ENCODE peak calls at places on chromosomes 1 and 21, in nine cellular contexts. One of them, this sample, is unnamed.

GRCh38 chr1:160640359-160641123 is 6.3 kb downstream of the SLAMF1 start:
- DNase-seq in CD4-positive, CD25-positive, alpha-beta regulatory T cell: peak; percentile 81
- DNase-seq in pancreas: no peak
- DNase-seq in SJSA1: no peak
- DNase-seq in CD8-positive, alpha-beta memory T cell: no peak
- DNase-seq in BE2C: no peak
- DNase-seq in NT2/D1: no peak
- DNase-seq in iPS DF 6.9: no peak
- DNase-seq in SJCRH30: no peak
- DNase-seq in this sample: no peak

GRCh38 chr21:46667735-46668380 is 32.4 kb downstream of the PRMT2 start:
- DNase-seq in SJSA1: no peak
- DNase-seq in CD8-positive, alpha-beta memory T cell: no peak
- DNase-seq in iPS DF 6.9: no peak
- DNase-seq in BE2C: peak; percentile 43
- DNase-seq in SJCRH30: no peak
- DNase-seq in CD4-positive, CD25-positive, alpha-beta regulatory T cell: peak; percentile 40
- DNase-seq in pancreas: no peak
- DNase-seq in NT2/D1: peak; percentile 46
- DNase-seq in this sample: no peak

GRCh38 chr1:61183471-61184034 is 101.2 kb downstream of the NFIA start:
- DNase-seq in iPS DF 6.9: no peak
- DNase-seq in SJSA1: no peak
- DNase-seq in pancreas: peak; percentile 63
- DNase-seq in CD4-positive, CD25-positive, alpha-beta regulatory T cell: no peak
- DNase-seq in CD8-positive, alpha-beta memory T cell: no peak
- DNase-seq in BE2C: peak; percentile 10
- DNase-seq in SJCRH30: peak; percentile 55
- DNase-seq in NT2/D1: no peak
- DNase-seq in this sample: no peak

GRCh38 chr1:50742523-50742922 is 217.5 kb downstream of the FAF1 start:
- DNase-seq in CD4-positive, CD25-positive, alpha-beta regulatory T cell: no peak
- DNase-seq in BE2C: no peak
- DNase-seq in iPS DF 6.9: no peak
- DNase-seq in pancreas: no peak
- DNase-seq in SJSA1: no peak
- DNase-seq in CD8-positive, alpha-beta memory T cell: no peak
- DNase-seq in NT2/D1: no peak
- DNase-seq in SJCRH30: no peak
- DNase-seq in this sample: no peak

GRCh38 chr21:34083357-34083756 is 10.0 kb downstream of the MRPS6 start:
- DNase-seq in SJCRH30: no peak
- DNase-seq in CD8-positive, alpha-beta memory T cell: no peak
- DNase-seq in iPS DF 6.9: no peak
- DNase-seq in pancreas: no peak
- DNase-seq in NT2/D1: no peak
- DNase-seq in SJSA1: no peak
- DNase-seq in BE2C: no peak
- DNase-seq in CD4-positive, CD25-positive, alpha-beta regulatory T cell: no peak
- DNase-seq in this sample: no peak

GRCh38 chr1:53160924-53161378 is 18.5 kb upstream of the SLC1A7 start:
- DNase-seq in NT2/D1: no peak
- DNase-seq in SJCRH30: no peak
- DNase-seq in BE2C: no peak
- DNase-seq in CD8-positive, alpha-beta memory T cell: no peak
- DNase-seq in CD4-positive, CD25-positive, alpha-beta regulatory T cell: no peak
- DNase-seq in pancreas: no peak
- DNase-seq in iPS DF 6.9: no peak
- DNase-seq in SJSA1: no peak
- DNase-seq in this sample: no peak

GRCh38 chr1:2391034-2391384 is 345 bp downstream of the MORN1 start:
- DNase-seq in NT2/D1: no peak
- DNase-seq in iPS DF 6.9: no peak
- DNase-seq in CD8-positive, alpha-beta memory T cell: no peak
- DNase-seq in BE2C: no peak
- DNase-seq in CD4-positive, CD25-positive, alpha-beta regulatory T cell: peak; percentile 19
- DNase-seq in SJCRH30: no peak
- DNase-seq in pancreas: peak; percentile 66
- DNase-seq in SJSA1: no peak
- DNase-seq in this sample: no peak

GRCh38 chr1:154808909-154809262 is 61.2 kb downstream of the KCNN3 start:
- DNase-seq in pancreas: no peak
- DNase-seq in CD8-positive, alpha-beta memory T cell: no peak
- DNase-seq in SJSA1: no peak
- DNase-seq in NT2/D1: no peak
- DNase-seq in BE2C: peak; percentile 76
- DNase-seq in SJCRH30: peak; percentile 73
- DNase-seq in iPS DF 6.9: no peak
- DNase-seq in CD4-positive, CD25-positive, alpha-beta regulatory T cell: no peak
- DNase-seq in this sample: no peak

DNA sequence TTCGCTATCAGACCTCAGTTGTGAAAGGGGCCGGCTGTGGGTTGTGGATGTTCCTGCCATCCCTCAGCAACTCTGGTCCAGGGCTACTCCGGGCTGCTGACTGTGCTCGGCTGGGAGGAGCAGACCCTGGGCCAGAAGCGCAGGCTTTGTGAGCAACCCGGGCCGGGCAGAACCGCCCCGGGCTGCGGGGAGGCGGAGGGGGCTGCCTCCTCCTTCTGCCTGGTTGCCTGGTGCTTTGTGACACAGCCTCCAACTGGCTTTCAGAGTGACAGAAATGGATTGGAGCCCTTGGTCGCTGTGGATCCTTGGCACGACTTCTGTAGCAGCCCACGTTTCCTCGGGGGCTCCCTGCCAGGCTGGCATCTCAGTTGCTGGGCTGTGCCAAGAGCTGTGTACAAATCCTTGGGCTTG is 10.0 kb downstream of the DRAXIN start:
- DNase-seq in CD4-positive, CD25-positive, alpha-beta regulatory T cell: no peak
- DNase-seq in CD8-positive, alpha-beta memory T cell: no peak
- DNase-seq in SJSA1: no peak
- DNase-seq in iPS DF 6.9: no peak
- DNase-seq in NT2/D1: no peak
- DNase-seq in SJCRH30: peak; percentile 39
- DNase-seq in BE2C: no peak
- DNase-seq in pancreas: no peak
- DNase-seq in this sample: no peak
- H3K27me3 ChIP-seq in CD4-positive, CD25-positive, alpha-beta regulatory T cell: no peaks in the 10 kb centered on the region
- H3K27me3 ChIP-seq in CD8-positive, alpha-beta memory T cell: no peaks in the 10 kb centered on the region
- H3K27me3 ChIP-seq in SJSA1: peaks cover 30% of the 10 kb centered on the region
- H3K27me3 ChIP-seq in iPS DF 6.9: no peaks in the 10 kb centered on the region
- H3K27me3 ChIP-seq in NT2/D1: no peaks in the 10 kb centered on the region
- H3K27me3 ChIP-seq in SJCRH30: no peaks in the 10 kb centered on the region
- H3K27me3 ChIP-seq in BE2C: no peaks in the 10 kb centered on the region
- H3K27me3 ChIP-seq in pancreas: no peaks in the 10 kb centered on the region
- H3K27me3 ChIP-seq in this sample: peaks cover 21% of the 10 kb centered on the region

GRCh38 chr1:193189442-193190095 is 3.2 kb upstream of the B3GALT2 start:
- DNase-seq in BE2C: no peak
- DNase-seq in SJSA1: no peak
- DNase-seq in iPS DF 6.9: no peak
- DNase-seq in NT2/D1: no peak
- DNase-seq in CD4-positive, CD25-positive, alpha-beta regulatory T cell: no peak
- DNase-seq in SJCRH30: no peak
- DNase-seq in pancreas: no peak
- DNase-seq in CD8-positive, alpha-beta memory T cell: no peak
- DNase-seq in this sample: no peak

GRCh38 chr1:193185861-193186714 is at the start of gene B3GALT2:
- DNase-seq in pancreas: no peak
- DNase-seq in CD8-positive, alpha-beta memory T cell: peak; percentile 24
- DNase-seq in SJCRH30: peak; percentile 58
- DNase-seq in iPS DF 6.9: no peak
- DNase-seq in NT2/D1: no peak
- DNase-seq in SJSA1: no peak
- DNase-seq in BE2C: peak; percentile 54
- DNase-seq in CD4-positive, CD25-positive, alpha-beta regulatory T cell: peak; percentile 23
- DNase-seq in this sample: no peak

GRCh38 chr1:193184776-193185175 is 1.6 kb downstream of the B3GALT2 start:
- DNase-seq in CD4-positive, CD25-positive, alpha-beta regulatory T cell: no peak
- DNase-seq in BE2C: no peak
- DNase-seq in CD8-positive, alpha-beta memory T cell: no peak
- DNase-seq in pancreas: no peak
- DNase-seq in SJSA1: no peak
- DNase-seq in SJCRH30: no peak
- DNase-seq in NT2/D1: no peak
- DNase-seq in iPS DF 6.9: no peak
- DNase-seq in this sample: no peak

GRCh38 chr1:193185206-193185605 is 1.2 kb downstream of the B3GALT2 start:
- DNase-seq in NT2/D1: no peak
- DNase-seq in pancreas: no peak
- DNase-seq in CD4-positive, CD25-positive, alpha-beta regulatory T cell: no peak
- DNase-seq in SJCRH30: no peak
- DNase-seq in SJSA1: no peak
- DNase-seq in iPS DF 6.9: no peak
- DNase-seq in BE2C: no peak
- DNase-seq in CD8-positive, alpha-beta memory T cell: no peak
- DNase-seq in this sample: no peak

DNA sequence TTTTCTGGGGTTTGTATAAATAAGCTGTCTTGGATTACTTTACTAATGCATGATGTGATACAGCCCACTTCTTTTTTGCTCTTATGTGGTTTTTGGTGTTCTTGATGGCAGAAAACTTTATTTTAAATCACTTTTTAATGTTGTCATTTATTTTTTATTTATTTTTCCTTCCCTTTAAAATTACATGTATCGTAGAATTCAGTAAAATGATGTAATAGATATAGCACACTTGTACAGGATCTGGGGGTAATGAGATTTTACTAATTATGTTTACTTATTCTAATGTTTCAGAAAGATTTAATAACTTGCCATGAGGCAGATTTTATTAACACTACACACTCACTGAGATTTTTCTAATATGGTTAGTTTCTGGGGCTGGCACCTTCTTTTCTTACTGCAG is 701 bp upstream of the B3GALT2 start:
- DNase-seq in BE2C: no peak
- DNase-seq in pancreas: no peak
- DNase-seq in iPS DF 6.9: no peak
- DNase-seq in NT2/D1: no peak
- DNase-seq in CD8-positive, alpha-beta memory T cell: no peak
- DNase-seq in SJCRH30: no peak
- DNase-seq in SJSA1: no peak
- DNase-seq in CD4-positive, CD25-positive, alpha-beta regulatory T cell: no peak
- DNase-seq in this sample: no peak
- H3K27me3 ChIP-seq in BE2C: no peaks in the 10 kb centered on the region
- H3K27me3 ChIP-seq in pancreas: no peaks in the 10 kb centered on the region
- H3K27me3 ChIP-seq in iPS DF 6.9: no peaks in the 10 kb centered on the region
- H3K27me3 ChIP-seq in NT2/D1: no peaks in the 10 kb centered on the region
- H3K27me3 ChIP-seq in CD8-positive, alpha-beta memory T cell: no peaks in the 10 kb centered on the region
- H3K27me3 ChIP-seq in SJCRH30: no peaks in the 10 kb centered on the region
- H3K27me3 ChIP-seq in SJSA1: no peaks in the 10 kb centered on the region
- H3K27me3 ChIP-seq in CD4-positive, CD25-positive, alpha-beta regulatory T cell: no peaks in the 10 kb centered on the region
- H3K27me3 ChIP-seq in this sample: no peaks in the 10 kb centered on the region

GRCh38 chr1:36591278-36591677 is 108.6 kb upstream of the CSF3R start:
- DNase-seq in SJCRH30: no peak
- DNase-seq in BE2C: no peak
- DNase-seq in pancreas: no peak
- DNase-seq in CD8-positive, alpha-beta memory T cell: no peak
- DNase-seq in NT2/D1: no peak
- DNase-seq in iPS DF 6.9: no peak
- DNase-seq in SJSA1: no peak
- DNase-seq in CD4-positive, CD25-positive, alpha-beta regulatory T cell: no peak
- DNase-seq in this sample: no peak

GRCh38 chr1:36586146-36586545 is 103.4 kb upstream of the CSF3R start:
- DNase-seq in CD8-positive, alpha-beta memory T cell: no peak
- DNase-seq in CD4-positive, CD25-positive, alpha-beta regulatory T cell: no peak
- DNase-seq in BE2C: no peak
- DNase-seq in NT2/D1: no peak
- DNase-seq in iPS DF 6.9: no peak
- DNase-seq in pancreas: no peak
- DNase-seq in SJCRH30: no peak
- DNase-seq in SJSA1: no peak
- DNase-seq in this sample: no peak

GRCh38 chr1:36584874-36585759 is 102.4 kb upstream of the CSF3R start:
- DNase-seq in CD8-positive, alpha-beta memory T cell: no peak
- DNase-seq in BE2C: peak; percentile 32
- DNase-seq in pancreas: no peak
- DNase-seq in CD4-positive, CD25-positive, alpha-beta regulatory T cell: no peak
- DNase-seq in SJCRH30: no peak
- DNase-seq in iPS DF 6.9: no peak
- DNase-seq in NT2/D1: no peak
- DNase-seq in SJSA1: no peak
- DNase-seq in this sample: no peak

GRCh38 chr1:36585760-36586072 is 103.0 kb upstream of the CSF3R start:
- DNase-seq in CD4-positive, CD25-positive, alpha-beta regulatory T cell: no peak
- DNase-seq in SJCRH30: no peak
- DNase-seq in pancreas: no peak
- DNase-seq in CD8-positive, alpha-beta memory T cell: no peak
- DNase-seq in SJSA1: no peak
- DNase-seq in NT2/D1: no peak
- DNase-seq in iPS DF 6.9: no peak
- DNase-seq in BE2C: no peak
- DNase-seq in this sample: no peak

DNA sequence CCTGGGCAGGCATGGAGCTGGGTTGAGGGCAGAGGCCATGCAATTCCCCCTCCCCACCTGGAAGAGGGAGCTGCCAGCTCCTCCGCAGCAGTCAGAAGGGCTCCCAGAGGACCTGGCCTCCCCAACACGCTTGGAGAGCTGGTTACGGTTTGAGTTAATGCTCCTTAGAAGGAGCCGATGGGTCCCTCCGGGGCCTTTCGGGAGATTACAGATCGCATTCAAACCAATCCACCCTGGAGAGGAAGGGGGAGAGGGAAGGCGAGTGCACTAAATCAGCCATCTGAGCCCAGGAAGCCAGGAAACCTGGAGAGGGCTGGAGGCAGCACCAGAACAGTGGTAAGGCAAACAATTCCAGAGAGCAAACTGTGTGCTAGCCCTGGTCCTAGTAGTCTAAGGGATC is 106.3 kb upstream of the CSF3R start:
- DNase-seq in CD8-positive, alpha-beta memory T cell: no peak
- DNase-seq in iPS DF 6.9: no peak
- DNase-seq in SJCRH30: no peak
- DNase-seq in NT2/D1: no peak
- DNase-seq in SJSA1: no peak
- DNase-seq in BE2C: no peak
- DNase-seq in pancreas: no peak
- DNase-seq in CD4-positive, CD25-positive, alpha-beta regulatory T cell: no peak
- DNase-seq in this sample: no peak
- H3K27me3 ChIP-seq in CD8-positive, alpha-beta memory T cell: peaks cover 5% of the 10 kb centered on the region
- H3K27me3 ChIP-seq in iPS DF 6.9: no peaks in the 10 kb centered on the region
- H3K27me3 ChIP-seq in SJCRH30: peaks cover 59% of the 10 kb centered on the region
- H3K27me3 ChIP-seq in NT2/D1: no peaks in the 10 kb centered on the region
- H3K27me3 ChIP-seq in SJSA1: peaks cover 42% of the 10 kb centered on the region
- H3K27me3 ChIP-seq in BE2C: no peaks in the 10 kb centered on the region
- H3K27me3 ChIP-seq in pancreas: no peaks in the 10 kb centered on the region
- H3K27me3 ChIP-seq in CD4-positive, CD25-positive, alpha-beta regulatory T cell: no peaks in the 10 kb centered on the region
- H3K27me3 ChIP-seq in this sample: peaks cover 38% of the 10 kb centered on the region

DNA sequence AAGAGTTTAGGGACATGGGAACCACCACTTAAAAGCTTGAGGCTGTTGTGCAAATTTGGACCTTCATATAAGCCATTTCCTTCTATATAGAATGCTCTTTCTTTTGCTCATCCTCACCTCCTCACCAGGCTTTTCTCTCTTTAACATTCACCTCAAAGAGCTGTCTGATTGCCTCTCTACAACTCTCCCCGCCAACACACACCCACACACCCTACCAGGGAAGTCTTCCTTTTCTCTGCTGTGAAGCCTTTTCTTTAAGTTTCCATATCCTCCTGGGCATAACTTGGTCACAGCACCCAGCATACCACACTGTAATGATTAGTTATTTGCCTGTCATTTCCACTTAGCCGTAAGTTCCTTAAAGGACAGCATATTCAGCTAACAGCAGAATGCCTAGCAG is 40.6 kb downstream of the WLS start:
- DNase-seq in pancreas: no peak
- DNase-seq in BE2C: no peak
- DNase-seq in SJSA1: no peak
- DNase-seq in iPS DF 6.9: no peak
- DNase-seq in CD4-positive, CD25-positive, alpha-beta regulatory T cell: no peak
- DNase-seq in NT2/D1: no peak
- DNase-seq in CD8-positive, alpha-beta memory T cell: no peak
- DNase-seq in SJCRH30: no peak
- DNase-seq in this sample: no peak
- H3K27me3 ChIP-seq in pancreas: no peaks in the 10 kb centered on the region
- H3K27me3 ChIP-seq in BE2C: no peaks in the 10 kb centered on the region
- H3K27me3 ChIP-seq in SJSA1: no peaks in the 10 kb centered on the region
- H3K27me3 ChIP-seq in iPS DF 6.9: no peaks in the 10 kb centered on the region
- H3K27me3 ChIP-seq in CD4-positive, CD25-positive, alpha-beta regulatory T cell: no peaks in the 10 kb centered on the region
- H3K27me3 ChIP-seq in NT2/D1: no peaks in the 10 kb centered on the region
- H3K27me3 ChIP-seq in CD8-positive, alpha-beta memory T cell: no peaks in the 10 kb centered on the region
- H3K27me3 ChIP-seq in SJCRH30: no peaks in the 10 kb centered on the region
- H3K27me3 ChIP-seq in this sample: no peaks in the 10 kb centered on the region